ENCODE peak calls at places on chromosomes 1 and 21, in ten cellular contexts. One of them, this sample, is unnamed.

GRCh38 chr21:36511484-36512227 is 31.7 kb upstream of the CLDN14 start:
- DNase-seq in upper lobe of right lung: no peak
- DNase-seq in kidney: no peak
- DNase-seq in AG09309: no peak
- DNase-seq in heart right ventricle: no peak
- DNase-seq in GM23338: no peak
- DNase-seq in mucosa of descending colon: no peak
- DNase-seq in Peyer's patch: no peak
- DNase-seq in OCI-LY7: peak; percentile 44
- DNase-seq in dorsolateral prefrontal cortex: no peak
- DNase-seq in this sample: no peak

GRCh38 chr1:147611587-147611986 is 58.7 kb downstream of the ACP6 start:
- DNase-seq in upper lobe of right lung: no peak
- DNase-seq in kidney: no peak
- DNase-seq in AG09309: no peak
- DNase-seq in heart right ventricle: no peak
- DNase-seq in GM23338: no peak
- DNase-seq in mucosa of descending colon: no peak
- DNase-seq in Peyer's patch: no peak
- DNase-seq in OCI-LY7: no peak
- DNase-seq in dorsolateral prefrontal cortex: no peak
- DNase-seq in this sample: no peak

GRCh38 chr1:231194843-231195516 is 33.1 kb downstream of the TRIM67 start:
- DNase-seq in upper lobe of right lung: no peak
- DNase-seq in kidney: no peak
- DNase-seq in AG09309: no peak
- DNase-seq in heart right ventricle: no peak
- DNase-seq in GM23338: no peak
- DNase-seq in mucosa of descending colon: no peak
- DNase-seq in Peyer's patch: no peak
- DNase-seq in OCI-LY7: no peak
- DNase-seq in dorsolateral prefrontal cortex: no peak
- DNase-seq in this sample: no peak

GRCh38 chr1:66305927-66306326 is 228.0 kb upstream of the SGIP1 start:
- DNase-seq in upper lobe of right lung: no peak
- DNase-seq in kidney: no peak
- DNase-seq in AG09309: no peak
- DNase-seq in heart right ventricle: no peak
- DNase-seq in GM23338: no peak
- DNase-seq in mucosa of descending colon: no peak
- DNase-seq in Peyer's patch: no peak
- DNase-seq in OCI-LY7: no peak
- DNase-seq in dorsolateral prefrontal cortex: no peak
- DNase-seq in this sample: no peak

GRCh38 chr21:41167348-41168342 is at the start of gene BACE2:
- DNase-seq in upper lobe of right lung: peak; percentile 90
- DNase-seq in kidney: peak; percentile 94
- DNase-seq in AG09309: peak; percentile 31
- DNase-seq in heart right ventricle: peak; percentile 87
- DNase-seq in GM23338: peak; percentile 76
- DNase-seq in mucosa of descending colon: peak; percentile 88
- DNase-seq in Peyer's patch: peak; percentile 43
- DNase-seq in OCI-LY7: no peak
- DNase-seq in dorsolateral prefrontal cortex: peak; percentile 77
- DNase-seq in this sample: peak; percentile 41

GRCh38 chr1:200150721-200151120 is 123.2 kb downstream of the NR5A2 start:
- DNase-seq in upper lobe of right lung: no peak
- DNase-seq in kidney: no peak
- DNase-seq in AG09309: peak; percentile 33
- DNase-seq in heart right ventricle: no peak
- DNase-seq in GM23338: no peak
- DNase-seq in mucosa of descending colon: no peak
- DNase-seq in Peyer's patch: no peak
- DNase-seq in OCI-LY7: no peak
- DNase-seq in dorsolateral prefrontal cortex: no peak
- DNase-seq in this sample: peak; percentile 9

GRCh38 chr1:181936269-181936668 is 125.2 kb downstream of the ZNF648 start:
- DNase-seq in upper lobe of right lung: no peak
- DNase-seq in kidney: no peak
- DNase-seq in AG09309: no peak
- DNase-seq in heart right ventricle: no peak
- DNase-seq in GM23338: no peak
- DNase-seq in mucosa of descending colon: no peak
- DNase-seq in Peyer's patch: no peak
- DNase-seq in OCI-LY7: no peak
- DNase-seq in dorsolateral prefrontal cortex: no peak
- DNase-seq in this sample: no peak

GRCh38 chr1:234943801-234944402 is 184.7 kb downstream of the TOMM20 start:
- DNase-seq in upper lobe of right lung: no peak
- DNase-seq in kidney: no peak
- DNase-seq in AG09309: no peak
- DNase-seq in heart right ventricle: no peak
- DNase-seq in GM23338: no peak
- DNase-seq in mucosa of descending colon: no peak
- DNase-seq in Peyer's patch: no peak
- DNase-seq in OCI-LY7: no peak
- DNase-seq in dorsolateral prefrontal cortex: no peak
- DNase-seq in this sample: no peak

GRCh38 chr1:164607351-164607750 is 48.4 kb downstream of the PBX1 start:
- DNase-seq in upper lobe of right lung: no peak
- DNase-seq in kidney: no peak
- DNase-seq in AG09309: no peak
- DNase-seq in heart right ventricle: no peak
- DNase-seq in GM23338: no peak
- DNase-seq in mucosa of descending colon: no peak
- DNase-seq in Peyer's patch: no peak
- DNase-seq in OCI-LY7: no peak
- DNase-seq in dorsolateral prefrontal cortex: no peak
- DNase-seq in this sample: no peak

GRCh38 chr1:233102381-233102780 is 152.0 kb downstream of the NTPCR start:
- DNase-seq in upper lobe of right lung: no peak
- DNase-seq in kidney: no peak
- DNase-seq in AG09309: no peak
- DNase-seq in heart right ventricle: no peak
- DNase-seq in GM23338: no peak
- DNase-seq in mucosa of descending colon: no peak
- DNase-seq in Peyer's patch: no peak
- DNase-seq in OCI-LY7: no peak
- DNase-seq in dorsolateral prefrontal cortex: no peak
- DNase-seq in this sample: no peak

GRCh38 chr1:20322081-20322824 is 31.6 kb downstream of the VWA5B1 start:
- DNase-seq in upper lobe of right lung: peak; percentile 8
- DNase-seq in kidney: no peak
- DNase-seq in AG09309: no peak
- DNase-seq in heart right ventricle: no peak
- DNase-seq in GM23338: no peak
- DNase-seq in mucosa of descending colon: no peak
- DNase-seq in Peyer's patch: no peak
- DNase-seq in OCI-LY7: peak; percentile 78
- DNase-seq in dorsolateral prefrontal cortex: no peak
- DNase-seq in this sample: no peak

GRCh38 chr1:55426619-55427018 is 211.5 kb upstream of the USP24 start:
- DNase-seq in upper lobe of right lung: no peak
- DNase-seq in kidney: no peak
- DNase-seq in AG09309: no peak
- DNase-seq in heart right ventricle: no peak
- DNase-seq in GM23338: no peak
- DNase-seq in mucosa of descending colon: no peak
- DNase-seq in Peyer's patch: no peak
- DNase-seq in OCI-LY7: no peak
- DNase-seq in dorsolateral prefrontal cortex: no peak
- DNase-seq in this sample: no peak

DNA sequence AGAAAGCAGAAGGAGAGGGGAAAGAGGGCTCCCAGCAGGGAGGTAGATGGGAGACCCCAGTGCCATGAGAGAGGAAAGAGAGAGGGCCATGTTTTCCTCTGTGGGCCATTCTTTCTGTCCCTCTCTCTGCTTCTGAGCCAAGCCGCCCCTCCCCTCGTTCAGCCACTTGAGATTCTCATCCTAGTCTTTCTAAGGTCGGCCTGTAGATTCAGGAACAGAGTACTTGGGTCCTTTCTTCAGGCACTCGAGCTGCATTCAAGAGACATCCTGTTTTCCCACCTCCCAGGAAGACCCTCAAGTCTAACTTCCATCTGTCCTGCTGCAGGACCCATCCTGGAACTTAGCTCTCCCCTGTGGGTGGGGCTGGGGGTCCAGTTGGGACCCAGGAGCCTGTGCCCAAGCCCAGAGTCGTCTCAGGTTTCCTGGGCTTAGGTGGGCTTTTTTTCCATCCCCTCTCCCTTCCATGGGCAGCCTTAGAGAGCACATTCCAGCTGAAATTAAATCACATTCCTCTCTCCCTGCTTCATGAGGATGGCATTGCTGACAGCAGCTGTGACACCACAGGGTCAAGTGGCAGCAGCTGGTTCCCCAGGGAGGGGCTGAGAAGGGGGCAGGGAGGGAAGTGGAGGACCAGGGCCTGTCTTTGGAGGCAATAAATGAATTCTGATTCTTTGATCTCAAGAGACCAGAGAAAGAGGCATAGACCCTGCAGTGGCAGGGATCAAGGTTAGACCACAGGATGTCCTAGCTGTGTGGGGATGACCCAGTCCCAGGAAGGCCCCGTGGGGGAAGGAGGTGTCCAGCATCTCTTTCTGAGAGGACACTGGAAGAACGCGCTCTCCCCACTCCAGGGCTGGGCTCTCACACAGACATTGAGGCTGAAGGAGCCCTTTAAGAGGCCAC is 12.9 kb downstream of the NES start:
- DNase-seq in upper lobe of right lung: no peak
- DNase-seq in kidney: no peak
- DNase-seq in AG09309: no peak
- DNase-seq in heart right ventricle: no peak
- DNase-seq in GM23338: peak; percentile 64
- DNase-seq in mucosa of descending colon: peak; percentile 39
- DNase-seq in Peyer's patch: no peak
- DNase-seq in OCI-LY7: no peak
- DNase-seq in dorsolateral prefrontal cortex: no peak
- DNase-seq in this sample: no peak
- H3K4me3 ChIP-seq in upper lobe of right lung: no peak overlapping the region
- H3K4me3 ChIP-seq in kidney: no peak overlapping the region
- H3K4me3 ChIP-seq in AG09309: no peak overlapping the region
- H3K4me3 ChIP-seq in heart right ventricle: peak overlapping the region; percentile 32
- H3K4me3 ChIP-seq in GM23338: no peak overlapping the region
- H3K4me3 ChIP-seq in mucosa of descending colon: no peak overlapping the region
- H3K4me3 ChIP-seq in Peyer's patch: no peak overlapping the region
- H3K4me3 ChIP-seq in OCI-LY7: no peak overlapping the region
- H3K4me3 ChIP-seq in dorsolateral prefrontal cortex: no peak overlapping the region
- H3K4me3 ChIP-seq in this sample: no peak overlapping the region

DNA sequence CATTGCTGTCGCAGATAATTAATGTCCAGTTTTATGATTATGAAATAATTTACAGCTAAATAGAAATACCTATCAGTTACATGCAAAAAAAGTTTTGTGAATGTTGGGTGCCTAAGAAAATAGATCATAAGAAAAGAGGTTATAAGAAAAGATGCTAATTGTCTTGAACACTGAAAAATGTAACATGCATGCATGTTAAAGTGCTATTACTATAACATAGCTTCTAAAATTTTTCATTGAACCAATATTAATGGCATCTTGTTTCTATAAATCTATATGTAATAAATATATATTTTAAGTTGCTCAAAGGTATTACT is 35.5 kb upstream of the SCYL3 start:
- DNase-seq in upper lobe of right lung: no peak
- DNase-seq in kidney: no peak
- DNase-seq in AG09309: no peak
- DNase-seq in heart right ventricle: no peak
- DNase-seq in GM23338: no peak
- DNase-seq in mucosa of descending colon: no peak
- DNase-seq in Peyer's patch: no peak
- DNase-seq in OCI-LY7: no peak
- DNase-seq in dorsolateral prefrontal cortex: no peak
- DNase-seq in this sample: no peak
- TF ChIP-seq CTCF in upper lobe of right lung: no peak
- TF ChIP-seq CTCF in kidney: no peak
- TF ChIP-seq CTCF in AG09309: no peak
- TF ChIP-seq CTCF in heart right ventricle: no peak
- TF ChIP-seq CTCF in GM23338: no peak
- TF ChIP-seq CTCF in mucosa of descending colon: no peak
- TF ChIP-seq CTCF in Peyer's patch: no peak
- TF ChIP-seq CTCF in OCI-LY7: no peak
- TF ChIP-seq CTCF in dorsolateral prefrontal cortex: no peak
- TF ChIP-seq CTCF in this sample: no peak

DNA sequence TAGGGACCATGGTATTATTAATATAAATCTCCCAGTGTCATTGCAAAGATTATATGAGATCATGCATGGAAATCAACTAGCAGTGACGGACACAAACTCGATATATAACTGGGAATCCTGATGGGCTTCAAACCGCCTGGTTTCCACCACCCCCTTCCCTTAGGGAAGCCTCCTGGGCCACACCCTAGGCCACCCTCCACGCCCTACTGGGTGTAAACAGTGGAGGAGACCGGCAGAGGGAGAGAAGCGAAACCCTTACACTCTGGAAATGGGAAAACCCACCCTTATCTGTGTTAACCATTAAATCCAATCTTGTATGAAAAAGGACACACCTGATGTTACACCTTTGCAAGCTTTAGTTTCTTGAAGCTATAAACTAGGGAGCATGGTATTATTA is 591 bp upstream of the ZNHIT6 start:
- DNase-seq in upper lobe of right lung: no peak
- DNase-seq in kidney: no peak
- DNase-seq in AG09309: no peak
- DNase-seq in heart right ventricle: no peak
- DNase-seq in GM23338: peak; percentile 6
- DNase-seq in mucosa of descending colon: peak; percentile 80
- DNase-seq in Peyer's patch: no peak
- DNase-seq in OCI-LY7: no peak
- DNase-seq in dorsolateral prefrontal cortex: no peak
- DNase-seq in this sample: no peak
- H3K4me3 ChIP-seq in upper lobe of right lung: peak overlapping the region; percentile 70
- H3K4me3 ChIP-seq in kidney: peak overlapping the region; percentile 97
- H3K4me3 ChIP-seq in AG09309: peak overlapping the region; percentile 73
- H3K4me3 ChIP-seq in heart right ventricle: peak overlapping the region; percentile 64
- H3K4me3 ChIP-seq in GM23338: peak overlapping the region; percentile 84
- H3K4me3 ChIP-seq in mucosa of descending colon: no peak overlapping the region
- H3K4me3 ChIP-seq in Peyer's patch: peak overlapping the region; percentile 75
- H3K4me3 ChIP-seq in OCI-LY7: peak overlapping the region; percentile 92
- H3K4me3 ChIP-seq in dorsolateral prefrontal cortex: peak overlapping the region; percentile 82
- H3K4me3 ChIP-seq in this sample: peak overlapping the region; percentile 87

DNA sequence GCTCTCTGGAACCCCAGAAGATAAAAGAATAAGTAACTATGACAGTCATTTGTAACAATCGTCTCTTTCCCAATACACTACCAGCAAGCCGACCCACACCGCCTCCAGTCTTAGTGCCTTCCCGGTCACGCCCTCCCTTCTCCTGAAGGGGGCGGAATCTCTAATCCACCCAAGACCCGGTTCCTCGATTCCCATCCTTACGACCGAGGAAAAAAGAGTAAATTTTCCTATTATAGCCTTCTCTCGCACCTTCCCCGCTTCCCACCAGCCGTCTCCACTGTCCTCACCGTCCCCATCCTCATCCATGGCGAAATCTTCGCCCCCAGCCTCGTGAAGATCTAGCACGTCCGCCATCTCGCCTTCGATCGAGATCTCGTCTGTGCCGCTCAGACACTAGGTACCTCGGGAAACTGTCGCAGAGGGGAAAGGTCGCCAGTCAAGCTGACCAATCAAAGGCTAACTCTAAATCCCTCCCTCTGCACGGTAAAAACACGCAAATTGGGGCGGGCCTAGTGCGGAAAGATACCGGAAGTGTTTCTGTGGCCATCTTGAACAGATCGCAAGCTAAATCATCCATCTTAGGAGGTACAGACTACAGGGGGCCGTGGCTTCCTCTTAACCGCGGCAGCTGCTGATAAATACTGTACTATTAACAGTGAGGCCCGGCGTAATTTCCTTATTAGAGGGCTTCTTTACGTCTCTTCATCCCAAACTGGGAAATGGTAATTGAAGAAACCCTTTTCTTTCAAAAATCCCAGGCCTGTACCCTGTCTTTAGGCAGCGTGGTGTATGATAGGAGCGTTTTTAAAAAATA is at the start of gene RBM8A:
- DNase-seq in upper lobe of right lung: peak; percentile 92
- DNase-seq in kidney: peak; percentile 97
- DNase-seq in AG09309: peak; percentile 96
- DNase-seq in heart right ventricle: peak; percentile 98
- DNase-seq in GM23338: peak; percentile 99
- DNase-seq in mucosa of descending colon: peak; percentile 93
- DNase-seq in Peyer's patch: peak; percentile 94
- DNase-seq in OCI-LY7: peak; percentile 99
- DNase-seq in dorsolateral prefrontal cortex: peak; percentile 95
- DNase-seq in this sample: peak; percentile 98
- TF ChIP-seq CTCF in upper lobe of right lung: peak; percentile 60
- TF ChIP-seq CTCF in kidney: peak; percentile 28
- TF ChIP-seq CTCF in AG09309: peak; percentile 72
- TF ChIP-seq CTCF in heart right ventricle: peak; percentile 46
- TF ChIP-seq CTCF in GM23338: peak; percentile 55
- TF ChIP-seq CTCF in mucosa of descending colon: peak; percentile 53
- TF ChIP-seq CTCF in Peyer's patch: peak; percentile 66
- TF ChIP-seq CTCF in OCI-LY7: peak; percentile 88
- TF ChIP-seq CTCF in dorsolateral prefrontal cortex: peak; percentile 53
- TF ChIP-seq CTCF in this sample: peak; percentile 72

This sample was measured in astrocyte of the cerebellum.